ENCODE peak calls at places on chromosomes 12 and 14, in six cellular contexts. G is left cardiac atrium; I is stimulated activated CD4-positive, alpha-beta T cell treated with anti-CD3 and anti-CD28 coated beads, Interleukin-2, amount 100 ng/mL, for 24 hours; L is foreskin melanocyte; O is NCI-H2171; F is fibroblast of the aortic adventitia. H is an unnamed sample.

GRCh38 chr12:5102261-5102789 is 58.6 kb downstream of the KCNA5 start:
- DNase-seq in G (no peak), I (no peak), L (no peak), O (no peak), F (peak), H (no peak)

GRCh38 chr12:71046215-71046614 is 111.6 kb downstream of the TSPAN8 start:
- DNase-seq in G (no peak), I (no peak), L (peak), O (no peak), F (peak), H (no peak)

GRCh38 chr14:103232338-103232808 is 101.7 kb upstream of the EIF5 start:
- DNase-seq in G (no peak), I (no peak), L (no peak), O (peak), F (no peak), H (no peak)

GRCh38 chr12:132006056-132006680 is 56.4 kb downstream of the EP400 start:
- DNase-seq in G (no peak), I (no peak), L (no peak), O (no peak), F (no peak), H (no peak)

GRCh38 chr12:21296751-21297406 is 37.8 kb downstream of the SLCO1A2 start:
- DNase-seq in G (no peak), I (peak), L (no peak), O (peak), F (peak), H (no peak)

GRCh38 chr14:35121026-35121886 is 534 bp downstream of the PPP2R3C start:
- DNase-seq in G (peak), I (peak), L (no peak), O (no peak), F (peak), H (no peak)

GRCh38 chr12:101356794-101357193 is 50.8 kb downstream of the ARL1 start:
- DNase-seq in G (no peak), I (no peak), L (no peak), O (no peak), F (no peak), H (no peak)

GRCh38 chr12:121391619-121392324 is 8.1 kb upstream of the RNF34 start:
- DNase-seq in G (no peak), I (peak), L (no peak), O (peak), F (peak), H (no peak)

GRCh38 chr12:109065154-109065852 is 12.9 kb downstream of the USP30 start:
- DNase-seq in G (no peak), I (no peak), L (no peak), O (no peak), F (no peak), H (no peak)

GRCh38 chr12:31906581-31907286 is 52.5 kb upstream of the RESF1 start:
- DNase-seq in G (no peak), I (no peak), L (no peak), O (no peak), F (no peak), H (no peak)

GRCh38 chr12:19572920-19573558 is 133.7 kb downstream of the AEBP2 start:
- DNase-seq in G (no peak), I (peak), L (peak), O (no peak), F (peak), H (no peak)

GRCh38 chr14:78157855-78158436 is 12.2 kb upstream of the NRXN3 start:
- DNase-seq in G (peak), I (peak), L (no peak), O (no peak), F (peak), H (no peak)

GRCh38 chr12:17550011-17550410 is 540.0 kb downstream of the RERGL start:
- DNase-seq in G (no peak), I (no peak), L (no peak), O (no peak), F (no peak), H (no peak)

GRCh38 chr14:21526672-21527319 is 650 bp upstream of the SALL2 start:
- DNase-seq in G (no peak), I (no peak), L (no peak), O (peak), F (no peak), H (no peak)

GRCh38 chr12:124700810-124701594 is 133.6 kb upstream of the NCOR2 start:
- DNase-seq in G (peak), I (no peak), L (no peak), O (no peak), F (peak), H (no peak)

GRCh38 chr14:95314609-95315008 is 5.1 kb downstream of the CLMN start:
- DNase-seq in G (no peak), I (peak), L (peak), O (no peak), F (peak), H (no peak)

GRCh38 chr12:94725375-94726168 is 75.2 kb upstream of the TMCC3 start:
- DNase-seq in G (no peak), I (no peak), L (peak), O (no peak), F (peak), H (no peak)

GRCh38 chr14:73710737-73711136 is 3.4 kb downstream of the PNMA1 start:
- DNase-seq in G (no peak), I (no peak), L (no peak), O (no peak), F (no peak), H (no peak)

GRCh38 chr12:32390572-32391219 is 8.7 kb upstream of the FGD4 start:
- DNase-seq in G (no peak), I (peak), L (no peak), O (peak), F (peak), H (no peak)

GRCh38 chr14:72679591-72680151 is 214.2 kb downstream of the DPF3 start:
- DNase-seq in G (no peak), I (no peak), L (no peak), O (peak), F (no peak), H (no peak)

GRCh38 chr14:97277711-97278110 is 480.5 kb downstream of the VRK1 start:
- DNase-seq in G (no peak), I (no peak), L (no peak), O (no peak), F (no peak), H (no peak)

GRCh38 chr14:64444984-64445845 is 20.1 kb upstream of the AKAP5 start:
- DNase-seq in G (no peak), I (peak), L (no peak), O (no peak), F (peak), H (no peak)

GRCh38 chr14:39060818-39061437 is 42.1 kb downstream of the SEC23A start:
- DNase-seq in G (no peak), I (no peak), L (no peak), O (no peak), F (no peak), H (no peak)

GRCh38 chr12:31362759-31363415 is 36.9 kb upstream of the SINHCAF start:
- DNase-seq in G (no peak), I (peak), L (no peak), O (peak), F (no peak), H (no peak)

GRCh38 chr14:61090432-61091216 is 109.6 kb downstream of the SLC38A6 start:
- DNase-seq in G (no peak), I (peak), L (no peak), O (no peak), F (no peak), H (no peak)

GRCh38 chr12:1908758-1909157 is 9.7 kb downstream of the CACNA2D4 start:
- DNase-seq in G (no peak), I (no peak), L (no peak), O (no peak), F (no peak), H (no peak)

GRCh38 chr14:75453817-75454434 is 26.1 kb downstream of the JDP2 start:
- DNase-seq in G (no peak), I (peak), L (no peak), O (no peak), F (no peak), H (no peak)

GRCh38 chr12:75724913-75725312 is 213.5 kb upstream of the KRR1 start:
- DNase-seq in G (no peak), I (no peak), L (peak), O (peak), F (peak), H (peak)

GRCh38 chr12:28313631-28314030 is 123.4 kb downstream of the CCDC91 start:
- DNase-seq in G (no peak), I (no peak), L (peak), O (no peak), F (peak), H (no peak)

GRCh38 chr12:64088431-64089349 is 133.4 kb downstream of the KICS2 start:
- DNase-seq in G (peak), I (no peak), L (peak), O (no peak), F (peak), H (peak)

GRCh38 chr12:46659032-46659703 is 166.6 kb downstream of the SLC38A4 start:
- DNase-seq in G (no peak), I (no peak), L (no peak), O (no peak), F (peak), H (no peak)

GRCh38 chr12:79691299-79692248 is 810 bp upstream of the PAWR start:
- DNase-seq in G (no peak), I (no peak), L (peak), O (peak), F (peak), H (no peak)

GRCh38 chr12:119949145-119949544 is 39.9 kb upstream of the BICDL1 start:
- DNase-seq in G (no peak), I (no peak), L (no peak), O (peak), F (no peak), H (no peak)

GRCh38 chr14:86739761-86740160 is 1209.8 kb downstream of the FLRT2 start:
- DNase-seq in G (no peak), I (no peak), L (no peak), O (no peak), F (no peak), H (no peak)

GRCh38 chr12:24409868-24410267 is 460.4 kb upstream of the SOX5 start:
- DNase-seq in G (no peak), I (no peak), L (no peak), O (no peak), F (no peak), H (no peak)

GRCh38 chr12:63068857-63069442 is 82.1 kb downstream of the AVPR1A start:
- DNase-seq in G (no peak), I (no peak), L (peak), O (peak), F (peak), H (peak)

GRCh38 chr14:99389171-99389826 is 91.4 kb downstream of the SETD3 start:
- DNase-seq in G (peak), I (peak), L (peak), O (no peak), F (peak), H (no peak)